ENCODE peak calls at places on chromosome 1, in seven cellular contexts. One of them, this sample, is unnamed.

GRCh38 chr1:83114136-83114834 is 884.6 kb downstream of the TTLL7 start:
- DNase-seq in globus pallidus: no peak
- DNase-seq in DMS 273 treated with DMSO at 0.1 percent for 48 hours: no peak
- DNase-seq in skeletal muscle cell: no peak
- DNase-seq in GM04504: no peak
- DNase-seq in T-cell: no peak
- DNase-seq in substantia nigra: no peak
- DNase-seq in this sample: no peak

GRCh38 chr1:67371681-67372080 is 58.5 kb downstream of the SERBP1 start:
- DNase-seq in skeletal muscle cell: no peak
- DNase-seq in T-cell: no peak
- DNase-seq in DMS 273 treated with DMSO at 0.1 percent for 48 hours: no peak
- DNase-seq in substantia nigra: no peak
- DNase-seq in GM04504: no peak
- DNase-seq in globus pallidus: no peak
- DNase-seq in this sample: no peak

GRCh38 chr1:119954476-119955422 is 58.4 kb upstream of the ADAM30 start:
- DNase-seq in globus pallidus: no peak
- DNase-seq in GM04504: no peak
- DNase-seq in DMS 273 treated with DMSO at 0.1 percent for 48 hours: no peak
- DNase-seq in skeletal muscle cell: no peak
- DNase-seq in substantia nigra: no peak
- DNase-seq in T-cell: no peak
- DNase-seq in this sample: no peak

GRCh38 chr1:244381887-244382565 is 69.7 kb downstream of the ADSS2 start:
- DNase-seq in skeletal muscle cell: no peak
- DNase-seq in T-cell: no peak
- DNase-seq in globus pallidus: no peak
- DNase-seq in substantia nigra: no peak
- DNase-seq in DMS 273 treated with DMSO at 0.1 percent for 48 hours: no peak
- DNase-seq in GM04504: no peak
- DNase-seq in this sample: no peak

GRCh38 chr1:110059133-110059863 is 11.2 kb downstream of the ALX3 start:
- DNase-seq in skeletal muscle cell: no peak
- DNase-seq in substantia nigra: no peak
- DNase-seq in DMS 273 treated with DMSO at 0.1 percent for 48 hours: no peak
- DNase-seq in T-cell: no peak
- DNase-seq in GM04504: no peak
- DNase-seq in globus pallidus: no peak
- DNase-seq in this sample: no peak

GRCh38 chr1:53556657-53557227 is 97.5 kb downstream of the DMRTB1 start:
- DNase-seq in globus pallidus: no peak
- DNase-seq in DMS 273 treated with DMSO at 0.1 percent for 48 hours: no peak
- DNase-seq in GM04504: no peak
- DNase-seq in substantia nigra: no peak
- DNase-seq in skeletal muscle cell: no peak
- DNase-seq in T-cell: no peak
- DNase-seq in this sample: no peak

GRCh38 chr1:52216907-52217458 is 75.1 kb downstream of the ZFYVE9 start:
- DNase-seq in skeletal muscle cell: no peak
- DNase-seq in GM04504: no peak
- DNase-seq in T-cell: no peak
- DNase-seq in globus pallidus: no peak
- DNase-seq in DMS 273 treated with DMSO at 0.1 percent for 48 hours: no peak
- DNase-seq in substantia nigra: no peak
- DNase-seq in this sample: no peak

GRCh38 chr1:169624887-169625286 is 5.0 kb downstream of the SELP start:
- DNase-seq in GM04504: no peak
- DNase-seq in globus pallidus: no peak
- DNase-seq in substantia nigra: no peak
- DNase-seq in T-cell: no peak
- DNase-seq in DMS 273 treated with DMSO at 0.1 percent for 48 hours: no peak
- DNase-seq in skeletal muscle cell: no peak
- DNase-seq in this sample: no peak

GRCh38 chr1:211331011-211331709 is 4.5 kb downstream of the TRAF5 start:
- DNase-seq in globus pallidus: no peak
- DNase-seq in T-cell: no peak
- DNase-seq in GM04504: peak; percentile 26
- DNase-seq in substantia nigra: no peak
- DNase-seq in skeletal muscle cell: no peak
- DNase-seq in DMS 273 treated with DMSO at 0.1 percent for 48 hours: no peak
- DNase-seq in this sample: no peak

GRCh38 chr1:107318932-107319331 is 178.1 kb downstream of the NTNG1 start:
- DNase-seq in DMS 273 treated with DMSO at 0.1 percent for 48 hours: no peak
- DNase-seq in GM04504: no peak
- DNase-seq in globus pallidus: no peak
- DNase-seq in skeletal muscle cell: no peak
- DNase-seq in T-cell: no peak
- DNase-seq in substantia nigra: no peak
- DNase-seq in this sample: no peak

GRCh38 chr1:30912913-30913652 is 4.5 kb upstream of the SDC3 start:
- DNase-seq in T-cell: no peak
- DNase-seq in skeletal muscle cell: no peak
- DNase-seq in DMS 273 treated with DMSO at 0.1 percent for 48 hours: no peak
- DNase-seq in globus pallidus: no peak
- DNase-seq in substantia nigra: no peak
- DNase-seq in GM04504: no peak
- DNase-seq in this sample: no peak

GRCh38 chr1:94953107-94953506 is 26.2 kb upstream of the CNN3 start:
- DNase-seq in skeletal muscle cell: no peak
- DNase-seq in DMS 273 treated with DMSO at 0.1 percent for 48 hours: no peak
- DNase-seq in substantia nigra: no peak
- DNase-seq in T-cell: no peak
- DNase-seq in globus pallidus: no peak
- DNase-seq in GM04504: no peak
- DNase-seq in this sample: no peak

GRCh38 chr1:220711086-220711809 is 21.1 kb downstream of the C1orf115 start:
- DNase-seq in globus pallidus: no peak
- DNase-seq in DMS 273 treated with DMSO at 0.1 percent for 48 hours: no peak
- DNase-seq in T-cell: no peak
- DNase-seq in skeletal muscle cell: no peak
- DNase-seq in GM04504: no peak
- DNase-seq in substantia nigra: no peak
- DNase-seq in this sample: no peak

GRCh38 chr1:8985915-8986813 is 40.1 kb downstream of the SLC2A7 start:
- DNase-seq in GM04504: peak; percentile 97
- DNase-seq in DMS 273 treated with DMSO at 0.1 percent for 48 hours: no peak
- DNase-seq in T-cell: no peak
- DNase-seq in skeletal muscle cell: peak; percentile 75
- DNase-seq in substantia nigra: no peak
- DNase-seq in globus pallidus: peak; percentile 60
- DNase-seq in this sample: no peak

GRCh38 chr1:97006044-97006676 is 284.6 kb downstream of the PTBP2 start:
- DNase-seq in globus pallidus: peak; percentile 61
- DNase-seq in skeletal muscle cell: peak; percentile 88
- DNase-seq in GM04504: peak; percentile 18
- DNase-seq in DMS 273 treated with DMSO at 0.1 percent for 48 hours: no peak
- DNase-seq in substantia nigra: no peak
- DNase-seq in T-cell: no peak
- DNase-seq in this sample: no peak

GRCh38 chr1:230348386-230349022 is 77.6 kb downstream of the PGBD5 start:
- DNase-seq in GM04504: no peak
- DNase-seq in globus pallidus: no peak
- DNase-seq in skeletal muscle cell: no peak
- DNase-seq in DMS 273 treated with DMSO at 0.1 percent for 48 hours: peak; percentile 65
- DNase-seq in substantia nigra: no peak
- DNase-seq in T-cell: no peak
- DNase-seq in this sample: no peak

GRCh38 chr1:111955755-111956154 is 33.7 kb downstream of the KCND3 start:
- DNase-seq in GM04504: no peak
- DNase-seq in substantia nigra: no peak
- DNase-seq in T-cell: no peak
- DNase-seq in skeletal muscle cell: no peak
- DNase-seq in globus pallidus: no peak
- DNase-seq in DMS 273 treated with DMSO at 0.1 percent for 48 hours: no peak
- DNase-seq in this sample: no peak

GRCh38 chr1:73674945-73675561 is 522.9 kb downstream of the LRRIQ3 start:
- DNase-seq in globus pallidus: peak; percentile 1
- DNase-seq in DMS 273 treated with DMSO at 0.1 percent for 48 hours: no peak
- DNase-seq in GM04504: peak; percentile 0
- DNase-seq in skeletal muscle cell: no peak
- DNase-seq in T-cell: no peak
- DNase-seq in substantia nigra: no peak
- DNase-seq in this sample: no peak

GRCh38 chr1:5725855-5726585 is 266.2 kb downstream of the NPHP4 start:
- DNase-seq in globus pallidus: no peak
- DNase-seq in GM04504: no peak
- DNase-seq in substantia nigra: no peak
- DNase-seq in skeletal muscle cell: no peak
- DNase-seq in T-cell: no peak
- DNase-seq in DMS 273 treated with DMSO at 0.1 percent for 48 hours: no peak
- DNase-seq in this sample: no peak

GRCh38 chr1:92326681-92327080 is 27.8 kb downstream of the RPAP2 start:
- DNase-seq in substantia nigra: no peak
- DNase-seq in T-cell: no peak
- DNase-seq in globus pallidus: no peak
- DNase-seq in skeletal muscle cell: no peak
- DNase-seq in GM04504: no peak
- DNase-seq in DMS 273 treated with DMSO at 0.1 percent for 48 hours: no peak
- DNase-seq in this sample: no peak

GRCh38 chr1:198265073-198265661 is 108.4 kb downstream of the NEK7 start:
- DNase-seq in GM04504: no peak
- DNase-seq in substantia nigra: no peak
- DNase-seq in T-cell: no peak
- DNase-seq in globus pallidus: peak; percentile 4
- DNase-seq in DMS 273 treated with DMSO at 0.1 percent for 48 hours: no peak
- DNase-seq in skeletal muscle cell: no peak
- DNase-seq in this sample: peak; percentile 92

GRCh38 chr1:186655877-186656276 is 24.3 kb downstream of the PTGS2 start:
- DNase-seq in substantia nigra: no peak
- DNase-seq in T-cell: no peak
- DNase-seq in skeletal muscle cell: no peak
- DNase-seq in globus pallidus: no peak
- DNase-seq in DMS 273 treated with DMSO at 0.1 percent for 48 hours: no peak
- DNase-seq in GM04504: no peak
- DNase-seq in this sample: no peak

GRCh38 chr1:113405573-113405972 is 15.3 kb downstream of the MAGI3 start:
- DNase-seq in skeletal muscle cell: no peak
- DNase-seq in substantia nigra: no peak
- DNase-seq in globus pallidus: no peak
- DNase-seq in GM04504: no peak
- DNase-seq in T-cell: no peak
- DNase-seq in DMS 273 treated with DMSO at 0.1 percent for 48 hours: no peak
- DNase-seq in this sample: no peak

GRCh38 chr1:208225954-208226937 is 17.9 kb downstream of the PLXNA2 start:
- DNase-seq in T-cell: no peak
- DNase-seq in substantia nigra: no peak
- DNase-seq in globus pallidus: no peak
- DNase-seq in skeletal muscle cell: no peak
- DNase-seq in DMS 273 treated with DMSO at 0.1 percent for 48 hours: no peak
- DNase-seq in GM04504: no peak
- DNase-seq in this sample: peak; percentile 52